ENCODE peak calls at places on chromosomes 13 and 19, in nine cellular contexts. T is CD4-positive, alpha-beta memory T cell; W is H9; B is mammary epithelial cell; Y is mesendoderm; E is lower lobe of right lung; F is CD8-positive, alpha-beta memory T cell; H is fibroblast of lung; O is uterus. P is an unnamed sample.
A peak's percentile ranks its signal among the peaks of the same experiment; 100 is the strongest.

GRCh38 chr13:50085063-50085462 is 69.8 kb downstream of the KCNRG start:
- DNase-seq in T (no peak), E (no peak), F (no peak), W (no peak), O (no peak), B (peak; percentile 17), H (peak; percentile 71), Y (peak; percentile 40), P (no peak)

GRCh38 chr19:57363734-57364181 is 407 bp downstream of the TRAPPC2B start:
- DNase-seq in F (no peak), E (no peak), H (no peak), Y (no peak), T (no peak), B (no peak), W (no peak), O (no peak), P (no peak)

GRCh38 chr13:110869805-110870706 is 44.8 kb downstream of the ANKRD10 start:
- DNase-seq in F (no peak), B (peak; percentile 100), T (no peak), O (peak; percentile 91), H (peak; percentile 100), Y (peak; percentile 89), W (peak; percentile 74), E (peak; percentile 76), P (no peak)

GRCh38 chr19:3969435-3970312 is 1.2 kb downstream of the DAPK3 start:
- DNase-seq in W (peak; percentile 81), T (no peak), Y (peak; percentile 89), F (no peak), B (peak; percentile 95), E (no peak), O (no peak), H (peak; percentile 68), P (no peak)

GRCh38 chr13:29537736-29538624 is 57.5 kb downstream of the SLC7A1 start:
- DNase-seq in Y (no peak), B (no peak), E (no peak), H (no peak), T (no peak), O (no peak), W (no peak), F (no peak), P (no peak)

GRCh38 chr19:42105358-42105757 is 26.9 kb downstream of the POU2F2 start:
- DNase-seq in H (no peak), T (no peak), W (no peak), B (peak; percentile 49), O (no peak), E (no peak), F (no peak), Y (no peak), P (no peak)

GRCh38 chr19:44817725-44818469 is 9.0 kb downstream of the BCAM start:
- DNase-seq in O (no peak), F (no peak), H (no peak), W (no peak), B (no peak), T (no peak), Y (no peak), E (no peak), P (no peak)

GRCh38 chr19:53792721-53793433 is 31.2 kb downstream of the NLRP12 start:
- DNase-seq in E (peak; percentile 88), F (peak; percentile 78), O (peak; percentile 65), W (peak; percentile 96), H (peak; percentile 81), T (peak; percentile 74), B (peak; percentile 78), Y (peak; percentile 96), P (peak; percentile 55)

GRCh38 chr19:3752492-3752891 is 9.0 kb downstream of the APBA3 start:
- DNase-seq in T (no peak), W (no peak), Y (no peak), F (no peak), B (no peak), E (no peak), O (no peak), H (no peak), P (no peak)

GRCh38 chr13:97124237-97124636 is 97.9 kb upstream of the MBNL2 start:
- DNase-seq in H (no peak), Y (no peak), T (no peak), O (no peak), B (no peak), W (no peak), E (no peak), F (no peak), P (no peak)

GRCh38 chr13:98577823-98578285 is 947 bp upstream of the STK24 start:
- DNase-seq in Y (no peak), H (no peak), E (no peak), B (no peak), O (no peak), F (no peak), W (no peak), T (no peak), P (no peak)

GRCh38 chr13:109764474-109765292 is 21.7 kb downstream of the IRS2 start:
- DNase-seq in W (no peak), O (no peak), H (no peak), B (peak; percentile 59), T (no peak), F (no peak), Y (peak; percentile 25), E (no peak), P (peak; percentile 39)

DNA sequence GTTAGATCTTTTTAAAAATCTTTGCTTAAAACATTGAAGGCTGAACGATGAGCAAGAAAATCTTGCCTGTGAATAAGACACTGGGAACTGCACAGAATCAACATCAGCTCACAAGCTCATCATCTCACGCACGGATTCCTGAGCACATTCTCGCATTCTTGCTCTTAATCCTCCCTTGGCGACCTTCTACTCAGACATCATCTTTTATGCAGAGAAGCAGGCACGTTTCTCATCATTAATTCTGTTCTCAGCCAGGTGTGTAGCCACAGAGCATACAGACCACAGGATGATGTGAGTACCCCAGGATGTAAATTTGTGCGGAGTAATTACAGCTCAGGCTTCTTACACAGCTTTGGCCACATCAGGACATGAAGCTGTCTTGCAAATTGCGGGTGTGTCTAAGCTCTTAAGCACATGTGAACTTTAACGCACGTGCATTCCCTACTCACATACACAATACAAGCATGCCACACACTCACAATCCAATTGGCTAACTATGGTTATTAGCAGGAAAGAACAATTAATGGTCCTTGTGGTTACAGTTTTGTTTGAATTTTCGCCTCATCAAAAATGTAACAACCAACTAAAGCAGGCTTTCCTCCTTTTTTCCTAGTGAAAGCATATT is 36.5 kb upstream of the SACS start:
- DNase-seq in B (no peak), W (no peak), T (no peak), H (no peak), F (no peak), E (no peak), O (no peak), Y (peak; percentile 76), P (no peak)
- H3K27ac ChIP-seq in B (no peak overlapping the region), W (no peak overlapping the region), T (no peak overlapping the region), H (peak overlapping the region; percentile 66), F (no peak overlapping the region), E (no peak overlapping the region), O (no peak overlapping the region), Y (no peak overlapping the region), P (no peak overlapping the region)

DNA sequence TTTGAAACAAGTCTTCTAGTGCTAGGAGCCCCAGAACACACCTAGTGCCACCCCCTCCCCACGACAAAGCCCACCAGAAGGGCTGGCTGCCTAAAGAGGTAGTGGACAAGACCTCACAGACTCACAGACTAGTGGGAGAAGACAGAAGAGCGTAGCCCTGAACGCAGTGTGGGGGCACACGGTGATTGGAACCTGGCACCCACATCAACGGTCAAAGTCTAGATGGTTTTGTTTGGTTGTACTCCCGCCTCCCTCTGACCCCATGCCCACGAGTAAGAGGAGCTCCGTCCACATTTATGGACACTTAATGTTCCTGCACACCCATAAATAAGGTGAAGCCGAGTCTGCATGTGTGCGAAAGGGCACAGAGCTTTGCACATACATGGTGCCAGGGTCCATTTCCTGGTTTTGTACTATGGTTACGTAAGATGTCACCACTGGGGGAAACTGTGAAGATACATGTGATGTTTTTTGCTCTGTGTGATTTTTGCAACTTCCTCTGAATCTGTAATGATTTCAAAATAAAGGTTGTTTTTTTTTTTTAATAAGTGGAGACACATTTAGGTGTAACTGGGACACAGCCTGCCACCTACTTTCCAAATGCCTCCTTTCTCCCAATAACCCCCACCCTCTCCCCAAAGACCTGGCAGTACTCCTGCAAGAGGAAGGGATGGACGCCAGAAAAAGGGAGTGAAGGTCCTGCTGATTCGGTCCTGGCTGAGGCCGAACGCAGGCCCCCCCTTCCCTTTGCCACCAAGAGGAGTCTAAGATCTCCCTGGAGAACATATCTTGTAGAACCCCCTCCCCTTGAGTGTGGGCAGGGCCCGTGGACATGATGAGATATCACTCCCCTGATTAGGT is 72.8 kb downstream of the GNG7 start:
- DNase-seq in T (peak; percentile 41), Y (no peak), E (no peak), B (no peak), O (no peak), F (no peak), W (no peak), H (no peak), P (peak; percentile 51)
- H3K4me1 ChIP-seq in T (peaks cover 12% of the 10 kb centered on the region), Y (no peaks in the 10 kb centered on the region), E (peaks cover 51% of the 10 kb centered on the region), B (peaks cover 19% of the 10 kb centered on the region), O (peaks cover 3% of the 10 kb centered on the region), F (peaks cover 24% of the 10 kb centered on the region), W (no peaks in the 10 kb centered on the region), H (peaks cover 9% of the 10 kb centered on the region), P (peaks cover 25% of the 10 kb centered on the region)

GRCh38 chr13:43831088-43831487 is 44.3 kb upstream of the ENOX1 start:
- DNase-seq in H (peak; percentile 55), Y (no peak), W (no peak), T (no peak), F (no peak), B (peak; percentile 16), O (no peak), E (no peak), P (no peak)
- H3K27ac ChIP-seq in H (no peak overlapping the region), Y (no peak overlapping the region), W (no peak overlapping the region), T (no peak overlapping the region), F (no peak overlapping the region), B (no peak overlapping the region), O (no peak overlapping the region), E (no peak overlapping the region), P (no peak overlapping the region)

GRCh38 chr13:43918636-43919035 is 38.9 kb downstream of the LACC1 start:
- DNase-seq in O (no peak), Y (no peak), W (no peak), H (peak; percentile 5), E (no peak), F (no peak), T (no peak), B (peak; percentile 59), P (no peak)

GRCh38 chr13:43911283-43911682 is 31.6 kb downstream of the LACC1 start:
- DNase-seq in B (no peak), E (no peak), W (no peak), H (no peak), T (no peak), O (no peak), F (no peak), Y (no peak), P (no peak)

GRCh38 chr13:43911871-43912270 is 32.2 kb downstream of the LACC1 start:
- DNase-seq in B (no peak), E (no peak), Y (no peak), H (no peak), F (no peak), O (no peak), T (no peak), W (no peak), P (no peak)

GRCh38 chr13:43916828-43917227 is 37.1 kb downstream of the LACC1 start:
- DNase-seq in H (no peak), W (no peak), B (no peak), Y (no peak), T (no peak), O (no peak), E (no peak), F (no peak), P (no peak)

DNA sequence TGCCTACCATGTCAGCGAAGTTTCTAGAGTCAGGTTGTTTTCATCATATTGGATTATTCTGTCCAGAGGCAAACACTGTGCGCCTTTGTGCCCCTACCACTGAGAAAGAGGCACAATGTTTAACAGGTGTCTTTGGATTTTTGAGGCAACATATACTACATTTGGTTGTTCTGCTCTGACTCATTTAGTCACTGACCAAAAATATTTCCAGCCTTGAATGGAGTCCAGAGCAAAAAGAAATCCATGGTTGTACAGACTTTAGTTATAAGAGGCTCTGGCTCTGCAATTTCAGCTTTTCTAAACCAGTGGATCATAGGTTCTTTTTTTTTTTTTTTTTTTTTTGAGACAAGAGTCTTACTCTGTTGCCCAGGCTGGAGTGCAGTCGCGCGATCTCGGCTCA is 35.7 kb downstream of the LACC1 start:
- DNase-seq in O (no peak), W (no peak), B (no peak), T (no peak), Y (no peak), E (no peak), F (no peak), H (peak; percentile 38), P (no peak)
- H3K4me1 ChIP-seq in O (no peaks in the 10 kb centered on the region), W (no peaks in the 10 kb centered on the region), B (peaks cover 6% of the 10 kb centered on the region), T (no peaks in the 10 kb centered on the region), Y (no peaks in the 10 kb centered on the region), E (no peaks in the 10 kb centered on the region), F (no peaks in the 10 kb centered on the region), H (no peaks in the 10 kb centered on the region), P (no peaks in the 10 kb centered on the region)

P was measured in naive thymus-derived CD4-positive, alpha-beta T cell.